ENCODE peak calls at places on chromosomes 3 and 15, in seven cellular contexts. B is right atrium auricular region, N is AG04450, V is GM19239, G is smooth muscle cell of the brain vasculature, R is A673, J is SJSA1. S is an unnamed sample.

GRCh38 chr15:25727867-25728600 is 135.1 kb downstream of the ATP10A start:
- DNase-seq in B (peak; percentile 51), J (peak; percentile 21), G (no peak), R (no peak), V (no peak), N (no peak), S (peak; percentile 49)

GRCh38 chr3:8506611-8507061 is 5.0 kb downstream of the LMCD1 start:
- DNase-seq in R (no peak), J (no peak), G (no peak), V (no peak), N (no peak), B (no peak), S (no peak)

GRCh38 chr3:146550743-146551510 is 6.5 kb upstream of the PLSCR1 start:
- DNase-seq in R (no peak), N (peak; percentile 79), B (no peak), V (peak; percentile 9), G (peak; percentile 47), J (no peak), S (no peak)

GRCh38 chr15:51768018-51768417 is 16.6 kb downstream of the TMOD2 start:
- DNase-seq in R (no peak), J (no peak), B (no peak), G (no peak), V (no peak), N (no peak), S (no peak)

GRCh38 chr15:68232937-68233336 is 3.4 kb upstream of the CLN6 start:
- DNase-seq in B (no peak), R (no peak), J (no peak), N (no peak), G (no peak), V (no peak), S (no peak)

GRCh38 chr3:36763850-36764703 is at the start of gene DCLK3:
- DNase-seq in G (no peak), B (no peak), R (peak; percentile 32), V (no peak), N (no peak), J (no peak), S (no peak)

GRCh38 chr3:174955513-174956001 is 96.4 kb downstream of the NAALADL2 start:
- DNase-seq in R (peak; percentile 10), N (no peak), J (no peak), B (no peak), G (no peak), V (no peak), S (no peak)

GRCh38 chr15:69757186-69757585 is 304.6 kb downstream of the RPLP1 start:
- DNase-seq in N (no peak), G (no peak), V (no peak), J (peak; percentile 33), R (no peak), B (no peak), S (no peak)

GRCh38 chr3:195020921-195021320 is 250.0 kb downstream of the XXYLT1 start:
- DNase-seq in J (no peak), N (no peak), V (no peak), G (no peak), R (no peak), B (no peak), S (no peak)

GRCh38 chr3:127003175-127003555 is 20.2 kb downstream of the PLXNA1 start:
- DNase-seq in R (no peak), V (no peak), B (no peak), J (no peak), N (no peak), G (no peak), S (no peak)

GRCh38 chr3:40387001-40387894 is at the start of gene ENTPD3:
- DNase-seq in G (no peak), J (no peak), B (no peak), V (no peak), R (peak; percentile 3), N (no peak), S (no peak)

GRCh38 chr15:91047545-91048199 is 25.3 kb upstream of the VPS33B start:
- DNase-seq in J (no peak), R (no peak), B (no peak), V (no peak), G (no peak), N (no peak), S (no peak)

GRCh38 chr15:100852630-100853029 is 27.0 kb upstream of the ALDH1A3 start:
- DNase-seq in G (no peak), R (no peak), B (no peak), V (no peak), J (no peak), N (no peak), S (no peak)

GRCh38 chr15:42131006-42131405 is 25.4 kb downstream of the PLA2G4F start:
- DNase-seq in V (no peak), J (no peak), N (no peak), B (peak; percentile 46), R (no peak), G (no peak), S (no peak)

GRCh38 chr3:60650171-60650570 is 601.1 kb downstream of the FHIT start:
- DNase-seq in R (no peak), V (no peak), G (no peak), B (no peak), J (no peak), N (no peak), S (no peak)

GRCh38 chr3:126259411-126260391 is 79.3 kb upstream of the ALDH1L1 start:
- DNase-seq in J (no peak), V (no peak), G (no peak), B (no peak), N (no peak), R (peak; percentile 76), S (no peak)

GRCh38 chr3:51559266-51559907 is 20.9 kb downstream of the RAD54L2 start:
- DNase-seq in J (no peak), G (peak; percentile 82), B (peak; percentile 60), V (no peak), R (peak; percentile 69), N (peak; percentile 71), S (no peak)

GRCh38 chr15:74320358-74321247 is 46.8 kb downstream of the CYP11A1 start:
- DNase-seq in V (no peak), B (peak; percentile 67), R (peak; percentile 78), J (peak; percentile 74), G (no peak), N (no peak), S (no peak)

GRCh38 chr3:31010491-31010890 is 116.0 kb upstream of the GADL1 start:
- DNase-seq in J (no peak), R (no peak), G (no peak), V (no peak), N (no peak), B (no peak), S (no peak)

GRCh38 chr3:47605646-47606045 is 27.0 kb upstream of the CSPG5 start:
- DNase-seq in R (no peak), N (no peak), V (no peak), B (no peak), G (no peak), J (no peak), S (no peak)

GRCh38 chr15:55549305-55549704 is 38.8 kb downstream of the PYGO1 start:
- DNase-seq in V (no peak), J (no peak), N (no peak), R (no peak), G (no peak), B (no peak), S (no peak)

GRCh38 chr3:20130122-20130521 is 55.9 kb downstream of the SGO1 start:
- DNase-seq in N (no peak), V (no peak), G (no peak), B (no peak), R (no peak), J (no peak), S (no peak)

GRCh38 chr15:75864213-75865059 is 21.2 kb downstream of the UBE2Q2 start:
- DNase-seq in J (no peak), G (no peak), R (no peak), B (no peak), N (no peak), V (no peak), S (no peak)

GRCh38 chr3:14194865-14195264 is 16.2 kb downstream of the LSM3 start:
- DNase-seq in R (no peak), J (no peak), N (no peak), V (no peak), B (no peak), G (no peak), S (no peak)

GRCh38 chr15:52288051-52288942 is 7.3 kb downstream of the MYO5C start:
- DNase-seq in J (peak; percentile 76), G (no peak), R (no peak), N (peak; percentile 13), V (no peak), B (no peak), S (peak; percentile 49)

GRCh38 chr3:161349529-161350278 is 21.6 kb downstream of the SPTSSB start:
- DNase-seq in G (no peak), N (peak; percentile 37), R (peak; percentile 71), V (no peak), J (peak; percentile 58), B (no peak), S (no peak)

GRCh38 chr3:110430146-110430545 is 641.5 kb upstream of the NECTIN3 start:
- DNase-seq in V (no peak), G (no peak), R (no peak), N (no peak), J (no peak), B (no peak), S (no peak)

GRCh38 chr15:89672221-89673161 is 6.7 kb downstream of the PLIN1 start:
- DNase-seq in B (peak; percentile 65), G (no peak), N (no peak), J (no peak), R (no peak), V (no peak), S (no peak)

GRCh38 chr3:25854635-25855034 is 64.7 kb downstream of the OXSM start:
- DNase-seq in J (no peak), B (no peak), N (peak; percentile 23), R (no peak), V (no peak), G (no peak), S (no peak)

GRCh38 chr3:126522363-126522788 is 1.6 kb upstream of the CHST13 start:
- DNase-seq in R (peak; percentile 73), G (peak; percentile 7), N (no peak), V (peak; percentile 85), J (no peak), B (peak; percentile 70), S (no peak)

GRCh38 chr3:143627336-143627735 is 220.9 kb downstream of the SLC9A9 start:
- DNase-seq in B (no peak), R (no peak), V (no peak), J (no peak), G (no peak), N (no peak), S (no peak)

GRCh38 chr15:93231994-93232393 is 143.0 kb upstream of the RGMA start:
- DNase-seq in J (no peak), B (no peak), G (no peak), N (no peak), V (no peak), R (no peak), S (no peak)

GRCh38 chr3:172309741-172310140 is 138.5 kb downstream of the GHSR start:
- DNase-seq in J (no peak), R (no peak), G (no peak), N (no peak), B (no peak), V (no peak), S (no peak)

GRCh38 chr3:64405211-64405818 is 180.0 kb upstream of the PRICKLE2 start:
- DNase-seq in G (no peak), J (no peak), B (no peak), N (peak; percentile 51), V (no peak), R (no peak), S (no peak)

GRCh38 chr15:43526261-43526930 is 9.0 kb downstream of the MAP1A start:
- DNase-seq in J (no peak), V (no peak), N (no peak), G (no peak), B (no peak), R (no peak), S (no peak)

GRCh38 chr3:151296226-151296625 is 17.9 kb upstream of the P2RY14 start:
- DNase-seq in B (no peak), R (no peak), G (no peak), J (no peak), V (no peak), N (no peak), S (no peak)

GRCh38 chr15:60508442-60508841 is 29.5 kb upstream of the ICE2 start:
- DNase-seq in B (no peak), N (no peak), R (no peak), V (no peak), G (no peak), J (no peak), S (no peak)

GRCh38 chr15:63601727-63602185 is 4.6 kb downstream of the FBXL22 start:
- DNase-seq in J (no peak), V (no peak), G (no peak), R (no peak), N (no peak), B (no peak), S (no peak)

S was measured in vagina.